ENCODE peak calls at places on chromosomes 11 and 22, in four cellular contexts. One of them, this sample, is unnamed.
A peak's percentile ranks its signal among the peaks of the same experiment; 100 is the strongest.

GRCh38 chr11:130528301-130528651 is 79.8 kb downstream of the ADAMTS15 start:
- DNase-seq in RPMI7951: peak; percentile 82
- DNase-seq in CD8-positive, alpha-beta memory T cell: no peak
- DNase-seq in activated gamma-delta T cell treated with Interleukin-2 at 50 U/mL for 16 hours: no peak
- DNase-seq in this sample: no peak

GRCh38 chr11:118290923-118291322 is 13.6 kb upstream of the CD3E start:
- DNase-seq in RPMI7951: peak; percentile 24
- DNase-seq in CD8-positive, alpha-beta memory T cell: peak; percentile 46
- DNase-seq in activated gamma-delta T cell treated with Interleukin-2 at 50 U/mL for 16 hours: peak; percentile 39
- DNase-seq in this sample: no peak

GRCh38 chr11:1109918-1110705 is 35.4 kb downstream of the MUC2 start:
- DNase-seq in RPMI7951: no peak
- DNase-seq in CD8-positive, alpha-beta memory T cell: no peak
- DNase-seq in activated gamma-delta T cell treated with Interleukin-2 at 50 U/mL for 16 hours: no peak
- DNase-seq in this sample: no peak

GRCh38 chr22:24465975-24466374 is 29.2 kb upstream of the UPB1 start:
- DNase-seq in RPMI7951: no peak
- DNase-seq in CD8-positive, alpha-beta memory T cell: no peak
- DNase-seq in activated gamma-delta T cell treated with Interleukin-2 at 50 U/mL for 16 hours: no peak
- DNase-seq in this sample: no peak

GRCh38 chr11:72609045-72609444 is 65.2 kb downstream of the PDE2A start:
- DNase-seq in RPMI7951: peak; percentile 23
- DNase-seq in CD8-positive, alpha-beta memory T cell: no peak
- DNase-seq in activated gamma-delta T cell treated with Interleukin-2 at 50 U/mL for 16 hours: no peak
- DNase-seq in this sample: no peak

GRCh38 chr11:116454020-116454645 is 318.7 kb downstream of the BUD13 start:
- DNase-seq in RPMI7951: peak; percentile 6
- DNase-seq in CD8-positive, alpha-beta memory T cell: no peak
- DNase-seq in activated gamma-delta T cell treated with Interleukin-2 at 50 U/mL for 16 hours: no peak
- DNase-seq in this sample: no peak

GRCh38 chr11:47863189-47863892 is 15.2 kb upstream of the NUP160 start:
- DNase-seq in RPMI7951: peak; percentile 95
- DNase-seq in CD8-positive, alpha-beta memory T cell: peak; percentile 38
- DNase-seq in activated gamma-delta T cell treated with Interleukin-2 at 50 U/mL for 16 hours: no peak
- DNase-seq in this sample: no peak

GRCh38 chr11:533586-534196 is 1.7 kb downstream of the HRAS start:
- DNase-seq in RPMI7951: no peak
- DNase-seq in CD8-positive, alpha-beta memory T cell: no peak
- DNase-seq in activated gamma-delta T cell treated with Interleukin-2 at 50 U/mL for 16 hours: no peak
- DNase-seq in this sample: no peak

GRCh38 chr11:95092549-95093324 is 3.1 kb downstream of the ENDOD1 start:
- DNase-seq in RPMI7951: peak; percentile 73
- DNase-seq in CD8-positive, alpha-beta memory T cell: peak; percentile 5
- DNase-seq in activated gamma-delta T cell treated with Interleukin-2 at 50 U/mL for 16 hours: no peak
- DNase-seq in this sample: no peak

GRCh38 chr22:49567894-49568750 is 259.6 kb downstream of the BRD1 start:
- DNase-seq in RPMI7951: no peak
- DNase-seq in CD8-positive, alpha-beta memory T cell: no peak
- DNase-seq in activated gamma-delta T cell treated with Interleukin-2 at 50 U/mL for 16 hours: no peak
- DNase-seq in this sample: no peak

GRCh38 chr11:8335683-8336082 is 72.0 kb upstream of the LMO1 start:
- DNase-seq in RPMI7951: no peak
- DNase-seq in CD8-positive, alpha-beta memory T cell: no peak
- DNase-seq in activated gamma-delta T cell treated with Interleukin-2 at 50 U/mL for 16 hours: no peak
- DNase-seq in this sample: no peak

GRCh38 chr11:130390071-130390758 is 38.2 kb downstream of the ADAMTS8 start:
- DNase-seq in RPMI7951: peak; percentile 51
- DNase-seq in CD8-positive, alpha-beta memory T cell: no peak
- DNase-seq in activated gamma-delta T cell treated with Interleukin-2 at 50 U/mL for 16 hours: no peak
- DNase-seq in this sample: no peak

GRCh38 chr22:38981005-38981658 is 1.0 kb upstream of the APOBEC3B start:
- DNase-seq in RPMI7951: peak; percentile 10
- DNase-seq in CD8-positive, alpha-beta memory T cell: no peak
- DNase-seq in activated gamma-delta T cell treated with Interleukin-2 at 50 U/mL for 16 hours: no peak
- DNase-seq in this sample: no peak

GRCh38 chr22:47632646-47633045 is 870.2 kb downstream of the TBC1D22A start:
- DNase-seq in RPMI7951: peak; percentile 34
- DNase-seq in CD8-positive, alpha-beta memory T cell: no peak
- DNase-seq in activated gamma-delta T cell treated with Interleukin-2 at 50 U/mL for 16 hours: no peak
- DNase-seq in this sample: no peak

GRCh38 chr11:27254744-27255446 is 108.1 kb downstream of the CCDC34 start:
- DNase-seq in RPMI7951: no peak
- DNase-seq in CD8-positive, alpha-beta memory T cell: no peak
- DNase-seq in activated gamma-delta T cell treated with Interleukin-2 at 50 U/mL for 16 hours: no peak
- DNase-seq in this sample: no peak

GRCh38 chr11:132037961-132038360 is 667.5 kb downstream of the NTM start:
- DNase-seq in RPMI7951: no peak
- DNase-seq in CD8-positive, alpha-beta memory T cell: no peak
- DNase-seq in activated gamma-delta T cell treated with Interleukin-2 at 50 U/mL for 16 hours: no peak
- DNase-seq in this sample: no peak

GRCh38 chr11:134480129-134480652 is 68.1 kb upstream of the B3GAT1 start:
- DNase-seq in RPMI7951: no peak
- DNase-seq in CD8-positive, alpha-beta memory T cell: no peak
- DNase-seq in activated gamma-delta T cell treated with Interleukin-2 at 50 U/mL for 16 hours: no peak
- DNase-seq in this sample: no peak

GRCh38 chr11:12164061-12165014 is 53.9 kb downstream of the MICAL2 start:
- DNase-seq in RPMI7951: peak; percentile 96
- DNase-seq in CD8-positive, alpha-beta memory T cell: no peak
- DNase-seq in activated gamma-delta T cell treated with Interleukin-2 at 50 U/mL for 16 hours: no peak
- DNase-seq in this sample: no peak

GRCh38 chr11:67274768-67275605 is 8.7 kb downstream of the GRK2 start:
- DNase-seq in RPMI7951: no peak
- DNase-seq in CD8-positive, alpha-beta memory T cell: no peak
- DNase-seq in activated gamma-delta T cell treated with Interleukin-2 at 50 U/mL for 16 hours: no peak
- DNase-seq in this sample: no peak

GRCh38 chr11:71527576-71528210 is 626 bp downstream of the KRTAP5-7 start:
- DNase-seq in RPMI7951: no peak
- DNase-seq in CD8-positive, alpha-beta memory T cell: no peak
- DNase-seq in activated gamma-delta T cell treated with Interleukin-2 at 50 U/mL for 16 hours: no peak
- DNase-seq in this sample: no peak

GRCh38 chr11:118437046-118437735 is 899 bp downstream of the KMT2A start:
- DNase-seq in RPMI7951: peak; percentile 43
- DNase-seq in CD8-positive, alpha-beta memory T cell: peak; percentile 29
- DNase-seq in activated gamma-delta T cell treated with Interleukin-2 at 50 U/mL for 16 hours: peak; percentile 38
- DNase-seq in this sample: no peak

GRCh38 chr11:106585061-106585460 is 433.2 kb downstream of the GUCY1A2 start:
- DNase-seq in RPMI7951: peak; percentile 62
- DNase-seq in CD8-positive, alpha-beta memory T cell: no peak
- DNase-seq in activated gamma-delta T cell treated with Interleukin-2 at 50 U/mL for 16 hours: no peak
- DNase-seq in this sample: no peak

GRCh38 chr11:130831506-130832385 is 84.5 kb downstream of the SNX19 start:
- DNase-seq in RPMI7951: peak; percentile 41
- DNase-seq in CD8-positive, alpha-beta memory T cell: no peak
- DNase-seq in activated gamma-delta T cell treated with Interleukin-2 at 50 U/mL for 16 hours: no peak
- DNase-seq in this sample: no peak

GRCh38 chr22:23237201-23237798 is 57.0 kb downstream of the BCR start:
- DNase-seq in RPMI7951: no peak
- DNase-seq in CD8-positive, alpha-beta memory T cell: no peak
- DNase-seq in activated gamma-delta T cell treated with Interleukin-2 at 50 U/mL for 16 hours: no peak
- DNase-seq in this sample: no peak

GRCh38 chr11:117523680-117524079 is 196.0 kb downstream of the CEP164 start:
- DNase-seq in RPMI7951: no peak
- DNase-seq in CD8-positive, alpha-beta memory T cell: no peak
- DNase-seq in activated gamma-delta T cell treated with Interleukin-2 at 50 U/mL for 16 hours: no peak
- DNase-seq in this sample: no peak

GRCh38 chr11:99368579-99368978 is 347.8 kb downstream of the CNTN5 start:
- DNase-seq in RPMI7951: no peak
- DNase-seq in CD8-positive, alpha-beta memory T cell: no peak
- DNase-seq in activated gamma-delta T cell treated with Interleukin-2 at 50 U/mL for 16 hours: no peak
- DNase-seq in this sample: no peak

GRCh38 chr22:34055525-34056200 is 135.4 kb upstream of the LARGE1 start:
- DNase-seq in RPMI7951: peak; percentile 33
- DNase-seq in CD8-positive, alpha-beta memory T cell: no peak
- DNase-seq in activated gamma-delta T cell treated with Interleukin-2 at 50 U/mL for 16 hours: no peak
- DNase-seq in this sample: no peak

GRCh38 chr22:23565288-23565941 is 14.7 kb downstream of the IGLL1 start:
- DNase-seq in RPMI7951: no peak
- DNase-seq in CD8-positive, alpha-beta memory T cell: no peak
- DNase-seq in activated gamma-delta T cell treated with Interleukin-2 at 50 U/mL for 16 hours: no peak
- DNase-seq in this sample: no peak

GRCh38 chr22:24154826-24155225 is 26.5 kb upstream of the SUSD2 start:
- DNase-seq in RPMI7951: no peak
- DNase-seq in CD8-positive, alpha-beta memory T cell: no peak
- DNase-seq in activated gamma-delta T cell treated with Interleukin-2 at 50 U/mL for 16 hours: no peak
- DNase-seq in this sample: no peak

GRCh38 chr11:72573380-72573949 is 100.8 kb downstream of the PDE2A start:
- DNase-seq in RPMI7951: peak; percentile 31
- DNase-seq in CD8-positive, alpha-beta memory T cell: no peak
- DNase-seq in activated gamma-delta T cell treated with Interleukin-2 at 50 U/mL for 16 hours: no peak
- DNase-seq in this sample: no peak

GRCh38 chr11:30789270-30789669 is 203.1 kb upstream of the MPPED2 start:
- DNase-seq in RPMI7951: no peak
- DNase-seq in CD8-positive, alpha-beta memory T cell: no peak
- DNase-seq in activated gamma-delta T cell treated with Interleukin-2 at 50 U/mL for 16 hours: no peak
- DNase-seq in this sample: no peak

GRCh38 chr11:128772814-128773213 is 78.9 kb downstream of the FLI1 start:
- DNase-seq in RPMI7951: no peak
- DNase-seq in CD8-positive, alpha-beta memory T cell: peak; percentile 64
- DNase-seq in activated gamma-delta T cell treated with Interleukin-2 at 50 U/mL for 16 hours: peak; percentile 68
- DNase-seq in this sample: peak; percentile 56

GRCh38 chr22:22203048-22203971 is 41.3 kb upstream of the VPREB1 start:
- DNase-seq in RPMI7951: no peak
- DNase-seq in CD8-positive, alpha-beta memory T cell: no peak
- DNase-seq in activated gamma-delta T cell treated with Interleukin-2 at 50 U/mL for 16 hours: no peak
- DNase-seq in this sample: no peak

GRCh38 chr11:67644042-67644441 is 4.5 kb upstream of the TBX10 start:
- DNase-seq in RPMI7951: peak; percentile 19
- DNase-seq in CD8-positive, alpha-beta memory T cell: no peak
- DNase-seq in activated gamma-delta T cell treated with Interleukin-2 at 50 U/mL for 16 hours: no peak
- DNase-seq in this sample: no peak

GRCh38 chr22:39024923-39025322 is 4.0 kb downstream of the APOBEC3D start:
- DNase-seq in RPMI7951: no peak
- DNase-seq in CD8-positive, alpha-beta memory T cell: peak; percentile 38
- DNase-seq in activated gamma-delta T cell treated with Interleukin-2 at 50 U/mL for 16 hours: no peak
- DNase-seq in this sample: no peak

This sample was measured in memory B cell.